ENCODE peak calls at places on chromosomes 1 and 21, in nine cellular contexts. E, I, X, G, H, O, N, T and C are unnamed samples. For H3K4me1, the result is how much of the 10 kb centered on the place peaks cover.

GRCh38 chr1:161359316-161359715 is 8.4 kb downstream of the CFAP126 start:
- DNase-seq in E (no peak), I (no peak), X (no peak), G (no peak), H (no peak), O (no peak), N (no peak), T (peak), C (no peak)

GRCh38 chr1:185157599-185158469 is 867 bp downstream of the SWT1 start:
- DNase-seq in E (peak), I (no peak), X (no peak), G (no peak), H (no peak), O (peak), N (no peak), T (peak), C (no peak)

GRCh38 chr1:213864007-213864406 is 123.8 kb upstream of the PROX1 start:
- DNase-seq in E (no peak), I (no peak), X (no peak), G (no peak), H (no peak), O (no peak), N (no peak), T (no peak), C (no peak)

GRCh38 chr1:205009666-205010065 is 33.3 kb upstream of the CNTN2 start:
- DNase-seq in E (no peak), I (no peak), X (no peak), G (no peak), H (no peak), O (no peak), N (no peak), T (no peak), C (no peak)

GRCh38 chr1:198633675-198634121 is 5.1 kb upstream of the PTPRC start:
- DNase-seq in E (no peak), I (no peak), X (no peak), G (no peak), H (no peak), O (no peak), N (no peak), T (no peak), C (peak)

GRCh38 chr21:20730421-20730820 is 267.8 kb upstream of the NCAM2 start:
- DNase-seq in E (no peak), I (no peak), X (no peak), G (no peak), H (no peak), O (no peak), N (no peak), T (no peak), C (no peak)

GRCh38 chr1:56286956-56287355 is 292.4 kb downstream of the PLPP3 start:
- DNase-seq in E (no peak), I (no peak), X (no peak), G (no peak), H (no peak), O (no peak), N (no peak), T (no peak), C (no peak)

GRCh38 chr21:31554511-31555022 is 104.9 kb upstream of the SOD1 start:
- DNase-seq in E (no peak), I (no peak), X (no peak), G (no peak), H (no peak), O (peak), N (no peak), T (no peak), C (no peak)

GRCh38 chr1:171916315-171916771 is 75.0 kb downstream of the DNM3 start:
- DNase-seq in E (no peak), I (no peak), X (no peak), G (no peak), H (no peak), O (no peak), N (no peak), T (no peak), C (no peak)

GRCh38 chr1:110196917-110197782 is 13.0 kb upstream of the KCNC4 start:
- DNase-seq in E (no peak), I (peak), X (no peak), G (no peak), H (no peak), O (peak), N (no peak), T (peak), C (peak)

GRCh38 chr1:181936269-181936668 is 125.2 kb downstream of the ZNF648 start:
- DNase-seq in E (no peak), I (no peak), X (no peak), G (no peak), H (no peak), O (no peak), N (no peak), T (no peak), C (no peak)

GRCh38 chr1:15620155-15620545 is 2.9 kb downstream of the DDI2 start:
- DNase-seq in E (no peak), I (no peak), X (no peak), G (no peak), H (no peak), O (no peak), N (no peak), T (peak), C (no peak)

GRCh38 chr1:174397261-174397660 is 50.5 kb upstream of the GPR52 start:
- DNase-seq in E (no peak), I (no peak), X (no peak), G (no peak), H (no peak), O (no peak), N (no peak), T (no peak), C (no peak)

GRCh38 chr1:37038079-37038702 is 3.9 kb upstream of the GRIK3 start:
- DNase-seq in E (no peak), I (no peak), X (no peak), G (peak), H (no peak), O (peak), N (no peak), T (no peak), C (no peak)

GRCh38 chr1:17605582-17606344 is 66.3 kb downstream of the ARHGEF10L start:
- DNase-seq in E (peak), I (peak), X (peak), G (no peak), H (no peak), O (no peak), N (no peak), T (no peak), C (no peak)

GRCh38 chr1:198676253-198676652 is 37.4 kb downstream of the PTPRC start:
- DNase-seq in E (no peak), I (no peak), X (no peak), G (no peak), H (no peak), O (no peak), N (no peak), T (peak), C (no peak)

GRCh38 chr1:178220094-178220493 is 126.2 kb downstream of the RASAL2 start:
- DNase-seq in E (no peak), I (no peak), X (no peak), G (no peak), H (no peak), O (no peak), N (no peak), T (no peak), C (no peak)

GRCh38 chr1:217135569-217135915 is 412.3 kb upstream of the ESRRG start:
- DNase-seq in E (no peak), I (no peak), X (no peak), G (no peak), H (no peak), O (peak), N (no peak), T (no peak), C (no peak)

GRCh38 chr1:168223261-168223660 is 2.5 kb upstream of the SFT2D2 start:
- DNase-seq in E (no peak), I (no peak), X (no peak), G (no peak), H (no peak), O (no peak), N (no peak), T (no peak), C (no peak)

GRCh38 chr1:182556279-182556678 is 32.8 kb downstream of the RNASEL start:
- DNase-seq in E (no peak), I (no peak), X (no peak), G (no peak), H (no peak), O (no peak), N (no peak), T (no peak), C (no peak)

DNA sequence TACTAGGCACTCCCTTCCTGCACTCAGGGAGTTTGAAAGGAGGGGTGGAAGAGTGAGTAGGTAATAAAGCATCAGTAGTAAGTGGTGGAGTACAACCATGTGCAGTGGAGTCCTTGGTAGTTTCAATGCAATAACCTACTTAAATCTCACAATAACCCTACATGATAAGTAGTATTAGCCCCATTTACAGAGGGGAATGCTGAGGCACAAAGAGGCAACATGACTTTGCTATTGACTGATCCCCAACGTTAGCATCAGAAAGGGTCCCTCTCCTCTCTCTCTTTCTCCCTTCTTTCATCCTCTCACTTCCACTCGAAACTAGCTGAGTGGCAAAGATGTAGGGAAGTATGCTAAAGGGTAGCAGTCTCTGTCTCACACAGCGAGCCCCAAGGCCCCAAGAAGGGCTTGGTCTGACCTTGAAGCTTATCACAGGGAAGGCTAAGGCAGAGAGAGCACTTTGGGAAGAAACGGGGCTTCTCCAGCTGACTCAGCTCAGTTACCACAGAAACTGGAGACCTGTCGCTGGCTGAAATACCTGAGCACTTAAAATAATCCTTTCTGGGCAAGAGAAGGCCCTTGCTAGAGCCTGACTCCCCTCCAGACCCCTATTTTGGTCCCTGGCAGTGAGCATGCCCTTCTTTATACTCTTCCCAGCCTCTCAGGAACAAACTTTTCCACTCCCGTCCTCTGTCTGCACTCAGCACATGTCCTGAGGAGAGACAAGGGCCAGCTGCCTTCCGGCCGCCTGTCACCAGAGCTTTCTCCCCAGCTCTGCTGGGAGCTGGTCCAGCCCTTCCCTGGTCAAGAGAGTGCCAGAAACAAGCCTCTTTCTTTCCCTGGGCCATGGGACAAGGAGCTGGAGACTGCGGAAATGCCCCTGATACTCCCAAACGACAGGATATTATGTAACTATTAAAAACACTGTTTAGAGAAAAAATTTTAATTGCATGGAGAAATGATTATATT is 10.7 kb downstream of the LAMB3 start:
- DNase-seq in E (no peak), I (no peak), X (peak), G (no peak), H (no peak), O (no peak), N (peak), T (peak), C (no peak)
- TF ChIP-seq POLR2AphosphoS5 in E (peak), I (peak), X (peak), G (no peak), H (no peak), O (no peak), N (peak), T (no peak), C (peak)

GRCh38 chr21:41428311-41428710 is 2.3 kb downstream of the MX1 start:
- DNase-seq in E (no peak), I (no peak), X (no peak), G (no peak), H (no peak), O (no peak), N (no peak), T (no peak), C (no peak)

GRCh38 chr21:41427556-41427955 is 1.5 kb downstream of the MX1 start:
- DNase-seq in E (no peak), I (no peak), X (no peak), G (no peak), H (no peak), O (no peak), N (no peak), T (no peak), C (no peak)

GRCh38 chr21:41425588-41425953 is 468 bp upstream of the MX1 start:
- DNase-seq in E (no peak), I (no peak), X (no peak), G (no peak), H (no peak), O (no peak), N (no peak), T (no peak), C (no peak)

GRCh38 chr21:41426656-41427311 is 745 bp downstream of the MX1 start:
- DNase-seq in E (no peak), I (no peak), X (no peak), G (no peak), H (no peak), O (peak), N (no peak), T (no peak), C (peak)

DNA sequence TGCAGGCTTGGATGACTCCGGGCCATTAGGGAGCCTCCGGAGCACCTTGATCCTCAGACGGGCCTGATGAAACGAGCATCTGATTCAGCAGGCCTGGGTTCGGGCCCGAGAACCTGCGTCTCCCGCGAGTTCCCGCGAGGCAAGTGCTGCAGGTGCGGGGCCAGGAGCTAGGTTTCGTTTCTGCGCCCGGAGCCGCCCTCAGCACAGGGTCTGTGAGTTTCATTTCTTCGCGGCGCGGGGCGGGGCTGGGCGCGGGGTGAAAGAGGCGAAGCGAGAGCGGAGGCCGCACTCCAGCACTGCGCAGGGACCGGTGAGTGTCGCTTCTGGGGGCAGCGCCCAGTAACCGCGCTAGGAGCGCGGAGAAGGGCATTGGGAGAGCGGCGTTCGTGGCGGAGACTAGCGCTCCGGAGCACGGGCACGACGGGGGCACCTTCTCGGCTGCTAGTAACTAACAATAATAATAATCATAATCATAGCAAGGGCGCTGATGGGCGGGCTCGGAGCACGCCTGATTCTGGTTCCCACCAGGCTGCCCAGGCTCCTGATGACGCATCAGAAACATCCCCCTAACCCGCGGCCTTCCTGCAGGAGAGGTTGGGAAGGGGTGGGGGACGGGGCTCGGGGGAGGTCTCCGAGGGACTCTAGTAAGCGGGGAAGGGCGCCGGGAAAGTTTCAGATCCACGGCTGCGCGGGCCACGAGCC is at the start of gene MX1:
- DNase-seq in E (peak), I (peak), X (peak), G (peak), H (no peak), O (peak), N (peak), T (peak), C (peak)
- H3K4me1 ChIP-seq in E (under half), I (under half), X (under half), G (under half), H (under half), O (under half), N (under half), T (under half), C (under half)

GRCh38 chr1:63817152-63817667 is 43.4 kb downstream of the ROR1 start:
- DNase-seq in E (no peak), I (peak), X (no peak), G (no peak), H (no peak), O (no peak), N (no peak), T (peak), C (no peak)
- H3K27ac ChIP-seq in E (no peak), I (peak), X (no peak), G (no peak), H (peak), O (peak), N (no peak), T (no peak), C (no peak)

DNA sequence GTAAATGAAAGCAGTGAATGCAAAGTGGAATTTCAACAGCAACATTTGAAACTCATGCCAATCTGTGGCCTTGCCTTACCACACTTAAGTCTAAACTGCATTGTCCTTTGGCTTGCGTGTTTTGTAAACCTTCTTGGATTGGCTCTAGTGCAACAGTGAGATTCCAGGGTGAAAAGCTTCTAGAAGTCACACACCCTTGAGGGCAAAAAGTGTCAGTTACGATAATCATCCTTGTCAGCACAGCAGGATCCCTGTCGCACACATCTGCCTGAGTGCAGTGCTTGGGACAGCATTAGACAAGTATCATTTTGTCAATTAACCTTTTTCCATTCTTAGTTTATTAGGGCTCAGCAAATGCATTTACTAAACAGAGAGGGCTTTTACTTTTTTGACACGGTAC is 243.4 kb upstream of the PTBP2 start:
- DNase-seq in E (no peak), I (no peak), X (no peak), G (no peak), H (no peak), O (no peak), N (no peak), T (no peak), C (no peak)
- TF ChIP-seq POLR2AphosphoS5 in E (no peak), I (no peak), X (no peak), G (no peak), H (no peak), O (no peak), N (no peak), T (no peak), C (no peak)

GRCh38 chr21:45016031-45016430 is 58.3 kb upstream of the ADARB1 start:
- DNase-seq in E (no peak), I (no peak), X (no peak), G (no peak), H (no peak), O (no peak), N (no peak), T (no peak), C (peak)

GRCh38 chr21:45015469-45015860 is 58.9 kb upstream of the ADARB1 start:
- DNase-seq in E (no peak), I (no peak), X (no peak), G (no peak), H (no peak), O (no peak), N (no peak), T (no peak), C (no peak)

GRCh38 chr21:45013271-45013841 is 61.0 kb upstream of the ADARB1 start:
- DNase-seq in E (no peak), I (no peak), X (peak), G (no peak), H (no peak), O (no peak), N (no peak), T (no peak), C (peak)

GRCh38 chr21:45016491-45017375 is 57.6 kb upstream of the ADARB1 start:
- DNase-seq in E (no peak), I (no peak), X (peak), G (no peak), H (no peak), O (no peak), N (peak), T (no peak), C (peak)

GRCh38 chr21:45014747-45015468 is 59.5 kb upstream of the ADARB1 start:
- DNase-seq in E (no peak), I (no peak), X (no peak), G (no peak), H (no peak), O (no peak), N (no peak), T (no peak), C (peak)
- H3K4me1 ChIP-seq in E (under half), I (under half), X (under half), G (under half), H (under half), O (under half), N (under half), T (under half), C (under half)

DNA sequence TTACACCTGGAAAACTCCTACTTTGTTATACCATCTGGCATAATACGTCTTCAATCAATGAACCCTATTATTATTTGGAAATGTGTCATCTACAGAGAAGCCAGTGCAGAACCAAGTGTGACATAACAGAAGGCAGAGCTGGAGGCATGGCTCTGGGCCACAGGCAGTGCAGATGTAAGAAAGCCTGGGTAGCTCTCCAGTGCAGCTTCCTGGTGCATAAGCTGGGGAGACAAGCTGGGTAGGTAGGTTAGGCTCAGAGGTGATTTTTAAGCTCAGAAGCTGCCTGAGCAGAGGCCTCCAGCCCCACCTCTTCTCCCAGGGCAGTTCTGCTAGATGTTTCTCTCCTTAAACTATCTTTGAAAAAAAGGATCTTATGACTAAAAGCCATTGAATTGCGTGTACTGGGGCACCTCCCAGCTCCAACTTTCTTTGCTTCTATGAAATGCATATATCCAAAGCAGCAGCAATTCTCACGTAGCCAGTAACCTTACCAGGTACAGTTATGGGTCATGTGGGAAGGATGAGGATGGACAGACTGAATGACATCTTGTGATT is 30.7 kb downstream of the AKNAD1 start:
- DNase-seq in E (no peak), I (no peak), X (no peak), G (no peak), H (no peak), O (no peak), N (no peak), T (no peak), C (no peak)
- H3K27ac ChIP-seq in E (no peak), I (no peak), X (no peak), G (no peak), H (no peak), O (no peak), N (no peak), T (no peak), C (no peak)

GRCh38 chr1:8604041-8604942 is 213.1 kb downstream of the RERE start:
- DNase-seq in E (no peak), I (no peak), X (no peak), G (no peak), H (no peak), O (no peak), N (no peak), T (no peak), C (no peak)
- TF ChIP-seq POLR2AphosphoS5 in E (no peak), I (no peak), X (no peak), G (no peak), H (no peak), O (no peak), N (no peak), T (no peak), C (no peak)

DNA sequence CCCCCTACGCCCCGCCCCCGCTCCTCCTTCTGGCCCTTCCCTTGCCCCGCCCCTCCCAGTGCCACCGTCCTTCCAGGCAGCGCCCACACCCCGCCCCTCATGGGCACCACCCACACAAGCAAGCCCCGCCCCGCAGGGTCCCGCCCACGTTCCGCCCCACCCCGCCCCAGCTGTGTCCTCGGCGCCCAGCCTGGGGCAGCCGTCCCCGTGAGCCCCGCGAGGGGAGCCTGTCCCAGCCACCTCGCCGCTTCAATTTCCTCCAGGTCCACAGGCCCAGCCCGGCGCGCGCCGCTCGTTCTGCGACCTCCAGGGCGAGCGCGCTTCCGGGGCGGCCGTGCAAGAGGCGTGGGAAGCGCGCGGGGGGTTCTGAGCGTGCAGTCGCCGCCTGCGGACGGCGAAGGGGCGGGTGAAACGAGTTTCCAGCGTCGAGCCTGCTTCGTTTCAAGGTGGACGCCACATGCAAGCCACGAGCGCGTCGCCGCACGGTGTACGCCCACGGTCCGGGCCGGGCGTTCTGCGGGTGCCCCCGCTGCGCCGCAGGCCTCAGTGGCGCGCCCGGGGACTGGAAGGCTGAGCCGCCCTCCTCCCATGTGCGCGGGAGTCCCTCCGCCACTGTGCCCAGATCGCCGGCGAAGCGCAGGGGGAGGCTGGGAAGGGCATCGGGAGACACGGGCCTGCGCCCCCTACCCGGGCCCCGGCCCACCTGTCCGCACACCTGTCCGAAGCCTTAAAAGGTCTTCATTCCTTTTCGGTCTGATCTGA is 10.8 kb upstream of the FAAP20 start:
- DNase-seq in E (peak), I (peak), X (peak), G (peak), H (no peak), O (peak), N (peak), T (peak), C (peak)
- H3K4me1 ChIP-seq in E (under half), I (half or more), X (under half), G (under half), H (half or more), O (under half), N (half or more), T (under half), C (half or more)